ENCODE peak calls at places on chromosomes 2 and 18, in five cellular contexts. W, E, U, B and R are unnamed samples.

GRCh38 chr2:199903111-199903510 is 8.0 kb upstream of the C2orf69 start:
- DNase-seq in W (no peak), E (no peak), U (no peak), B (no peak), R (peak; percentile 3)

GRCh38 chr2:108267117-108267516 is 21.6 kb upstream of the SULT1C2 start:
- DNase-seq in W (peak; percentile 84), E (peak; percentile 71), U (no peak), B (no peak), R (no peak)

GRCh38 chr2:95058989-95059601 is 33.6 kb downstream of the MAL start:
- DNase-seq in W (no peak), E (peak; percentile 94), U (peak; percentile 44), B (no peak), R (no peak)

GRCh38 chr18:57970356-57971095 is 73.5 kb upstream of the NEDD4L start:
- DNase-seq in W (no peak), E (peak; percentile 4), U (no peak), B (no peak), R (no peak)

GRCh38 chr2:91442246-91442905 is 2750.9 kb downstream of the RPIA start:
- DNase-seq in W (no peak), E (no peak), U (peak; percentile 67), B (no peak), R (no peak)

GRCh38 chr18:2953935-2954641 is 58.9 kb downstream of the LPIN2 start:
- DNase-seq in W (no peak), E (no peak), U (no peak), B (no peak), R (no peak)

GRCh38 chr2:102091121-102091520 is 51.4 kb upstream of the IL1R1 start:
- DNase-seq in W (no peak), E (no peak), U (no peak), B (no peak), R (no peak)

GRCh38 chr2:10912076-10912731 is 470 bp downstream of the KCNF1 start:
- DNase-seq in W (no peak), E (no peak), U (peak; percentile 48), B (no peak), R (no peak)

GRCh38 chr2:26685943-26686839 is 6.3 kb upstream of the KCNK3 start:
- DNase-seq in W (no peak), E (peak; percentile 81), U (no peak), B (no peak), R (no peak)

GRCh38 chr2:28810384-28811285 is at the start of gene SPDYA:
- DNase-seq in W (no peak), E (peak; percentile 63), U (peak; percentile 93), B (peak; percentile 72), R (peak; percentile 56)

GRCh38 chr2:57185568-57185967 is 861.0 kb upstream of the VRK2 start:
- DNase-seq in W (no peak), E (no peak), U (no peak), B (no peak), R (no peak)

GRCh38 chr2:20665261-20666113 is 1.5 kb upstream of the GDF7 start:
- DNase-seq in W (no peak), E (no peak), U (peak; percentile 63), B (no peak), R (no peak)

GRCh38 chr18:74795766-74796165 is 198.1 kb downstream of the ZNF407 start:
- DNase-seq in W (no peak), E (no peak), U (no peak), B (no peak), R (no peak)

GRCh38 chr18:36511791-36512352 is 214.4 kb downstream of the FHOD3 start:
- DNase-seq in W (no peak), E (no peak), U (no peak), B (no peak), R (no peak)

GRCh38 chr2:100886054-100886453 is 66.1 kb downstream of the NPAS2 start:
- DNase-seq in W (no peak), E (no peak), U (no peak), B (no peak), R (no peak)

GRCh38 chr18:74682998-74683311 is 85.3 kb downstream of the ZNF407 start:
- DNase-seq in W (peak; percentile 8), E (no peak), U (no peak), B (no peak), R (peak; percentile 18)

GRCh38 chr2:206993964-206994363 is 54.6 kb downstream of the CPO start:
- DNase-seq in W (no peak), E (no peak), U (no peak), B (no peak), R (no peak)

GRCh38 chr2:51918113-51918512 is 886.2 kb upstream of the NRXN1 start:
- DNase-seq in W (peak; percentile 59), E (no peak), U (no peak), B (no peak), R (peak; percentile 7)

GRCh38 chr18:28124239-28125029 is 52.5 kb downstream of the CDH2 start:
- DNase-seq in W (no peak), E (no peak), U (no peak), B (no peak), R (no peak)

GRCh38 chr2:14517731-14518130 is 114.8 kb upstream of the LRATD1 start:
- DNase-seq in W (peak; percentile 29), E (no peak), U (no peak), B (no peak), R (no peak)

GRCh38 chr2:199197448-199197847 is 260.3 kb downstream of the SATB2 start:
- DNase-seq in W (peak; percentile 17), E (peak; percentile 26), U (no peak), B (no peak), R (no peak)

GRCh38 chr2:171057575-171057974 is 103.1 kb downstream of the TLK1 start:
- DNase-seq in W (no peak), E (no peak), U (no peak), B (no peak), R (no peak)